ENCODE peak calls at places on chromosomes 11 and 22, in four cellular contexts. A is hepatocyte, E is AG09309, N is IMR-90. F is an unnamed sample.

GRCh38 chr11:83612891-83613766 is 327.0 kb upstream of the CCDC90B start:
- DNase-seq in E (no peak), N (no peak), A (no peak), F (no peak)

GRCh38 chr22:31692186-31692886 is 30.3 kb upstream of the PISD start:
- DNase-seq in N (peak), E (no peak), A (no peak), F (no peak)

GRCh38 chr11:81222491-81222890 is 1511.2 kb downstream of the FAM181B start:
- DNase-seq in A (no peak), E (no peak), N (no peak), F (no peak)

GRCh38 chr11:128575956-128576340 is 11.4 kb downstream of the ETS1 start:
- DNase-seq in E (no peak), A (no peak), N (peak), F (no peak)

GRCh38 chr11:2530855-2531200 is 86.0 kb downstream of the KCNQ1 start:
- DNase-seq in A (no peak), E (no peak), N (no peak), F (no peak)

GRCh38 chr11:96279421-96280290 is 63.3 kb downstream of the MAML2 start:
- DNase-seq in E (no peak), N (peak), A (no peak), F (no peak)

GRCh38 chr11:665062-665706 is 28.1 kb downstream of the DRD4 start:
- DNase-seq in A (peak), E (no peak), N (no peak), F (no peak)

GRCh38 chr11:62273284-62273683 is 3.3 kb downstream of the SCGB2A2 start:
- DNase-seq in A (no peak), N (no peak), E (no peak), F (no peak)

GRCh38 chr11:2271327-2272240 is 1.2 kb upstream of the ASCL2 start:
- DNase-seq in A (no peak), N (no peak), E (no peak), F (no peak)

GRCh38 chr22:33894515-33894914 is 25.8 kb downstream of the LARGE1 start:
- DNase-seq in A (no peak), E (no peak), N (no peak), F (no peak)

GRCh38 chr11:65225284-65226102 is 36.3 kb upstream of the POLA2 start:
- DNase-seq in A (peak), N (peak), E (peak), F (peak)
- TF ChIP-seq CTCF in A (peak), N (peak), E (peak), F (peak)

GRCh38 chr11:65391007-65391406 is 4.6 kb downstream of the FRMD8 start:
- DNase-seq in E (no peak), A (no peak), N (peak), F (no peak)
- H3K4me3 ChIP-seq in E (no peak), A (no peak), N (no peak), F (no peak)

DNA sequence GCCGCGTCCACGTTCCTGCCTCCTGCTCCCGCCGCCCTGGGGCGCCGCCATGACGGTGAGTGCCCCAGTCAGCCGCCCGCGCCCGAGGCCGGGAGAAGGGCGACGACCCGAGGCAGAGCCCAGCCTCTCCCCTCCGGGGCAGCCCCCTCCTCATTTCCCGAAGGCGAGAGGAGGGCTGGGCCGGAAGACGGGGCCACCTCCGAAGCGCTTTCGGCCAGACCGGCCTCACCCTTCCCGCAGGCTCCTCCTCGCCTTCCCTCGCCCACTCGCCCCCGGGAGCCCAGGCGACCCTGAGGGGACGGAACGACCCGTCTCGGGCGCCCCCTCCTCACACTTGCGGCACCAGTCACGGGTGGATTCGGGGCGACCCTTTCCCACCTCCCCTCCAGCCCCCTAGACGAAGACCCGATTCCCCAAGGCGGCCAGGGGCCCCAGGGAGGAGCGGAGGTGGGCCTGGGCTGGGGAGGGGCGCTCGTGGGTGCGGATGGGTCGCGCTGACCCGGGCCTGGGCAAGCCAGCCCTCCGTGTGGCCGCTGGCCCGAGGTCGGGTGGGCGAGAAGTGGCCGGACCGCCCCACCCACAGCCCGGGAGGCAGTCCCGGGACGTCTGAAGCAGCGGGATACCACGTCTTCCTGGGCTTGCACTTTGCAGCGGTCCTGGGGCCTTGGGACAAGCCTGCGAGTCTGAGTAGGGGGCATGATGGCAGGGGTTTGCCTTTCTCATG is 49.7 kb downstream of the TRIOBP start:
- DNase-seq in E (no peak), N (no peak), A (no peak), F (peak)
- TF ChIP-seq CTCF in E (no peak), N (no peak), A (no peak), F (no peak)

DNA sequence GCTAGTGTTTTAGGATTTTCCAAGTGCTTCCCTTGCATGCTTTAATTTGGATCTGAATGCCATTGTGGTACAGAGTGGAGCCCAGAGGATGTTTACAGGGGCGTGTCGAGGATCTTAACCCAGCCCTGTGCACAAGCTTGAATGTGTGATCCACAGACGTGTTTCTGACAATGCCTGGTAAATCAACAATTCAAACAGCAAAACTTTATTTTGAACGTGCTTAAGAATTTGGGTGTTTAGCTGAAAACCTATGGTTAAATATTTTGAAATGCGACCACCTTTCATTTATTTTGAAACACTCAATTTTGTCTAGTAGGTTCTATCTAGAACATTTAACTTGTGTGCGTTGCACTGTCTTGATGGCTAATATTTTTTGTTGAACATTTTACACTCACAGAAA is 1.8 kb downstream of the TUBA8 start:
- DNase-seq in N (no peak), A (no peak), E (no peak), F (no peak)
- H3K4me3 ChIP-seq in N (no peak), A (no peak), E (no peak), F (no peak)

GRCh38 chr11:61059260-61059752 is 43.0 kb upstream of the CD5 start:
- DNase-seq in A (no peak), N (no peak), E (no peak), F (no peak)
- TF ChIP-seq CTCF in A (no peak), N (no peak), E (no peak), F (no peak)

GRCh38 chr11:117859713-117860112 is 16.7 kb downstream of the FXYD6 start:
- DNase-seq in N (no peak), A (no peak), E (no peak), F (no peak)

GRCh38 chr11:117862019-117862725 is 14.3 kb downstream of the FXYD6 start:
- DNase-seq in N (no peak), A (no peak), E (no peak), F (no peak)

GRCh38 chr11:117860139-117860538 is 16.3 kb downstream of the FXYD6 start:
- DNase-seq in A (no peak), N (no peak), E (no peak), F (no peak)

GRCh38 chr11:117862753-117863152 is 13.7 kb downstream of the FXYD6 start:
- DNase-seq in A (no peak), N (no peak), E (no peak), F (no peak)

DNA sequence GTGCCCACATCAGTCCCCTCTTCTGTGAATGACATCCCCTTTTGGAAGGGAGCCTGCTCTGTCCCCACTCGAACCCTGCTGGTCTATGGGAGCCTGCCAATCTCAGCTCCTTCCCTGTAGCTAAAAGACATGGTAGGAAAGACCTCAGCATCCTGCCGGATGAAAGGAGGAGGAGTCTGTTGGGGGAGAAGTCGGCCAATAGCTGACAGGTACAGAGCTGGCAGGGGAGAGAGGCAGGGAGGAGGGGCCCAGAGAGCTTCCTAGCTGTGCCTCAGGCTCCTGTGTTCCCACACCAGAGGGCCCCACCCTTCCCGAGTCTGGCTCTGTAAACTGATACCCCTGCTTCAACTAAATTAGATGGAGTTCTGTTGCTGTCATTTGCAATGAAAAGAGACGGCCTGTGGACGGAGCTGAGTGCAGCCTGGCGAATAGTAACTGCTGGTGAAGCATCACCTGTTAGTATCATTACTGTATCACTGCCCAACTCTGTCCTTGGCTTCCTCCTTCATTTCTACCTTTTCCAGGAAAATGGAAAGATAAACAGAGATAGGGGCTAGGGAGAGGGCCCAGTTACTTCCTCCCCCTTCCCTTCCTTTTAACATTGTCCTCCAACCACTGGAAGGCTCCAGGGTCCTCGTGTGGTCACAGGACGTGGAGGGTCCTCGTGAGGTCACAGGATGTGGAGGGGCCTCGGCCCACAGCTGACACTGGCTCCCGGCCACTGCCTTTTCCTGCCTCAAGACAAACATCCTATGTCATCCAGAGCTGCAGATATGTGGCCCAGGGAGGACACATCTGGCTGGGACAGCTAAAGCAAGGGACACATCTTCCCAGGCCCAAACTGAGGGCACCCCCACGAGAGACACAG is 15.1 kb downstream of the FXYD6 start:
- DNase-seq in E (no peak), A (peak), N (no peak), F (no peak)
- H3K4me3 ChIP-seq in E (no peak), A (no peak), N (no peak), F (no peak)